ENCODE peak calls at places on chromosomes 12 and 14, in four cellular contexts. S is right lobe of liver, E is uterus, Z is right atrium auricular region. L is an unnamed sample.

GRCh38 chr14:72444701-72445100 is 449.2 kb downstream of the DPF3 start:
- DNase-seq in Z (no peak), S (no peak), E (no peak), L (no peak)

GRCh38 chr14:95474486-95474885 is 42.0 kb downstream of the SYNE3 start:
- DNase-seq in S (no peak), Z (no peak), E (no peak), L (no peak)

GRCh38 chr12:11182529-11182928 is 4.2 kb downstream of the TAS2R42 start:
- DNase-seq in Z (no peak), E (no peak), S (no peak), L (no peak)

GRCh38 chr12:4355843-4356327 is 23.6 kb downstream of the FGF23 start:
- DNase-seq in Z (no peak), S (no peak), E (no peak), L (peak)

GRCh38 chr12:116277393-116278258 is at the start of gene MED13L:
- DNase-seq in E (peak), S (peak), Z (peak), L (peak)

GRCh38 chr12:22527999-22528398 is 16.3 kb downstream of the C2CD5 start:
- DNase-seq in Z (no peak), E (no peak), S (no peak), L (no peak)

GRCh38 chr14:30993071-30993470 is 32.4 kb upstream of the AP4S1 start:
- DNase-seq in E (no peak), Z (no peak), S (no peak), L (no peak)

GRCh38 chr12:75660107-75660530 is 148.7 kb upstream of the KRR1 start:
- DNase-seq in Z (no peak), E (no peak), S (no peak), L (no peak)

GRCh38 chr12:128644664-128645296 is 179.0 kb downstream of the SLC15A4 start:
- DNase-seq in E (no peak), Z (no peak), S (peak), L (peak)

GRCh38 chr12:44034916-44035315 is 199.0 kb downstream of the TMEM117 start:
- DNase-seq in Z (no peak), S (no peak), E (no peak), L (no peak)

GRCh38 chr12:12278899-12279298 is 12.1 kb upstream of the LRP6 start:
- DNase-seq in E (no peak), S (no peak), Z (no peak), L (no peak)

GRCh38 chr12:3262466-3262865 is 185.3 kb downstream of the TSPAN9 start:
- DNase-seq in S (peak), E (no peak), Z (no peak), L (no peak)

GRCh38 chr12:117579939-117580717 is 218.7 kb upstream of the NOS1 start:
- DNase-seq in S (no peak), Z (no peak), E (no peak), L (no peak)

GRCh38 chr14:85165091-85165490 is 364.9 kb upstream of the FLRT2 start:
- DNase-seq in E (no peak), Z (no peak), S (peak), L (no peak)

GRCh38 chr12:121538699-121539061 is 42.1 kb downstream of the KDM2B start:
- DNase-seq in E (no peak), S (peak), Z (no peak), L (no peak)

GRCh38 chr14:102998393-102998792 is 59.0 kb downstream of the CDC42BPB start:
- DNase-seq in S (no peak), Z (no peak), E (no peak), L (no peak)

GRCh38 chr12:56267443-56268071 is 815 bp downstream of the COQ10A start:
- DNase-seq in Z (no peak), S (peak), E (no peak), L (no peak)

GRCh38 chr12:34400423-34400881 is 378.2 kb downstream of the ALG10 start:
- DNase-seq in S (peak), Z (no peak), E (peak), L (no peak)

DNA sequence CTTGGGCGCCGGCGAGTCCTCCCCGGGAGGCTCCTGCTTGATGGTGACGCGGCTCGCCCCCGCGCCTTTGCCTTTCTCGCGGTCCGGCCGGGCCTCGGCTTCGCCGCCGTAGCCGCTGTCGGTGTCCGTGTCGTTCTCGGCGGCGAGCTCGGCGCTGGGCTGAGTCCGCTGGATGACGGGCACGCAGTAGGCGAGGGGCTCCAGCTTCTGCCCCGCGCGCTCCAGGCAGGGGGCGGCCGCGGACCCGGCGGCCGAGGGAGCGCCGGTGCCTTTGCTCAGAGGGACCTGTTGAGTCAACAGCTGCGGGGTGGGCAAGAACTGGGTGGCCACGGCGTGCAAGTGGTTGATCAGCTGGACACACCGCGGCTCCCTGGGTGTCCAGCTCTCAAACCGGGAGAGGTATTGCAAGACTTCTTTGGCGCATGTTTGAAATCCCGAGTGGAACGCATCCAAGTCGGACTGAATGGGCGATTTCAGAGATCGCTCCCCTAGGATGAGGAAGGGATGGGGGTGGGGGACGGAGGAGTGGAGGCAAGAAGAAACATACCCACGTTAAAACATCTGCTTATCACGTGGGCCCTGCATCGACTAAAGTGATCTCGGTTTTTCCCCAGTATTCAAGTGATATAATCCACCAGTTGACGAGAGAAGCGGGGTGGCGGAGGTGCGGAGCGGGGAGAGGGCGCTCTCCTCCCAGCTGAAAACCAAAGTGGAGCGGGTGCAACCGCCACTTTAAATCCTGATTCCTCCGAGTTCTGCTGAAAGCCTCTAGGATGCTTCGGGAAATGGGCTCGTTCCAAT is 2.0 kb downstream of the BHLHE41 start:
- DNase-seq in Z (peak), S (peak), E (peak), L (no peak)
- TF ChIP-seq CTCF in Z (peak), S (no peak), E (peak), L (peak)

GRCh38 chr14:88185843-88186242 is 137.2 kb downstream of the KCNK10 start:
- DNase-seq in S (no peak), E (no peak), Z (no peak), L (no peak)
- H3K4me3 ChIP-seq in S (no peak), E (no peak), Z (no peak), L (no peak)

DNA sequence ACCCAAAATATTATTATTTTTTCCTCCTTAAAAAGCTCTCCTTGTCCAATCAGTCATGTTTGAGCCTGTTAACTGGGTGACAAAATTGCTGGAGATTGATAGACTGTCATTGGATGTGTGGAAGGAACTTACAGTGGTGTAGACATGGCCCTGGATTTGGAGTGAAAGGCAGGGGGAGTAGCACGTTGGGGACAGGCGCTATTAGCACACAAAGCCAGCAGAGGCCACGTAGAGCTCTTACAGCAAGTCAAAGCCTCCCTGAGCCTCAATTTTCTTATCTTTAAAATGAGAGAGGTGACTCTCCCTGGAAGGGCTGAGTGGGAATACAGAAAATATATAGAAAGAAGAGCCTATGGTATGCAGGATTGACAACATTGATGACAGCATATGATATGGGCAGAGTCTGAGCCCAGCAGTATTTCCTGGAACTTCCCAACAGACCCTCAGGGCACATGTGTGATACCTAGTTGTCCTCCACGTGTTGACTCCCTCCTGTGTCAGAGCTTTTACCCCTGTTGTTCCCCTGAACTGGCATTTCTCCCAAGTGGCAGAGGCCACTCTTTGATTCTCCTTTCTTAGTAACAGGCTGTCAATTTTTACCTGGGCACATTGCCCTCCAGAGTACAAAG is 504.9 kb downstream of the VRK1 start:
- DNase-seq in S (no peak), Z (no peak), E (no peak), L (no peak)
- TF ChIP-seq CTCF in S (no peak), Z (no peak), E (no peak), L (no peak)

GRCh38 chr14:91354979-91355685 is 62.5 kb downstream of the CCDC88C start:
- DNase-seq in S (no peak), Z (no peak), E (no peak), L (no peak)

GRCh38 chr14:91356218-91356763 is 61.3 kb downstream of the CCDC88C start:
- DNase-seq in S (no peak), Z (no peak), E (no peak), L (no peak)

GRCh38 chr14:91358654-91359210 is 58.9 kb downstream of the CCDC88C start:
- DNase-seq in E (no peak), Z (no peak), S (no peak), L (no peak)

GRCh38 chr14:91357731-91358319 is 59.8 kb downstream of the CCDC88C start:
- DNase-seq in Z (no peak), S (no peak), E (no peak), L (no peak)

DNA sequence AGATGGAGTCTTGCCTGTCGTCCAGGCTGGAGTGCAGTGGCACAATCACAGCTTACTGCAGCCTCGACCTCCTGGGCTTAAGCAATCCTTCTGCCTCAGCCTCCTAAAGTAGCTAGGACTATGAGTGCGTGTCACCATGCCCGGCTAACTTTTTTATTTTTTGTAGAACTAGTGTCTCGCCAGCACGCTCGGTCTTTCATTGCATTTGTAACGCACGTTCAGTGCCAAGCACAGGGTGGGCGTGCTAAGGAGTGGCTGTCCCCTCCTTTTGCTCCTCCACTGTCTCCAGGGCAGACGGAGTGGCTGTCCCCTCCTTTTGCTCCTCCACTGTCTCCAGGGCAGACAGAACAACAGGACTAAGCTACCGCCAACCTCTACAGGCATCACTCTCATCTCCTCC is 60.3 kb downstream of the CCDC88C start:
- DNase-seq in S (no peak), E (no peak), Z (no peak), L (no peak)
- H3K4me3 ChIP-seq in S (no peak), E (no peak), Z (no peak), L (no peak)

GRCh38 chr14:23049011-23049410 is 7.0 kb downstream of the PSMB11 start:
- DNase-seq in Z (no peak), S (no peak), E (no peak), L (no peak)

GRCh38 chr14:23047042-23047634 is 5.1 kb downstream of the PSMB11 start:
- DNase-seq in Z (no peak), E (no peak), S (no peak), L (no peak)

GRCh38 chr14:23045419-23046357 is 3.7 kb downstream of the PSMB11 start:
- DNase-seq in E (no peak), S (no peak), Z (no peak), L (no peak)

GRCh38 chr14:23044840-23045239 is 2.8 kb downstream of the PSMB11 start:
- DNase-seq in E (no peak), Z (no peak), S (no peak), L (no peak)

DNA sequence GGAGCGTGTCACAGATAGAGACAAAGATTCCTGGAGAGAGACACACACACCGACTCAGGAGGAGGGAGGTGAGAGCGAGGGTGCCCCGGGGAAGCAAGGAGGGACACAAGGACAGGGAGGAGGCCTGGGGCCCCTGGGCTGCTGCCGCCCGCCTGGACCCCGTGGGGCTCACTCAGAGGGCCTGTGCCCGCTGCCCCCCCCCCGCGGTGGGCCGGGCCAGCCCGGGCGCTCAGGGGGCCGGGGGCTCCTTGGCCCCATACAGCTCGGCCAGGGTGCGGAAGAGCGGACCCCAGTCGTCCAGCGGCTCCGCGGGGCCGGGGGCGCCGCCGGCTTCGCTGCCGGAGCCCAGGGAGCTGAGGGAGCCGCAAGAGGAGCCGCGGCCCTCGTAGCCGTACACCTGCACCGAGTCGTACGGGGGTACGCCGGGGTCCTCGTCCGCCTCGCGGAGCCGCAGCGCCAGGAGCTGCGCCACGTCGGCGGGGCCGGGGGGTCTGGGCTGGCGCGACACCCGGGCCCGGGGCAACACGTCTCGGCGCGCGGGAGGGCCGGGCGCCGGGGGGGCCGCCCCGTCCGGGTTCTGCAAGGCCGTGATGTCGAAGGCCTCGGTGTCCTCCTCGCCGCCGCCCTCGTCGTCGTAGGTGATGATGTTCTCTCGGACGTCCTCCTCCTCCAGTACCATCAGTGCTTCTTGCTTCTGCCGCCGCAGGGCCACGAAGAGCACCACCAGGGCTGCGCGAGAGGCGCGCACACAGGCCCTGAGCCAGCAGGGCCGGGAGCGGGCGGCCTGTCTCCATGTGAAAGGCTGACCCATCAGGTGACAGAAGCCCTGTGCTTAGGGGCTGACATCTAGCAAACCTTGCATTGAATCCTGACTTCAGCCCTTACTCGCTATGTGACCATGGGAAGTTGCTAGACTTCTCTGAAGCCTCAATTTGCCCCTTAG is 6.0 kb downstream of the PSMB11 start:
- DNase-seq in E (no peak), S (no peak), Z (no peak), L (no peak)
- TF ChIP-seq CTCF in E (no peak), S (no peak), Z (no peak), L (no peak)

GRCh38 chr12:53991077-53991460 is 6.1 kb downstream of the HOXC10 start:
- DNase-seq in S (no peak), Z (no peak), E (no peak), L (no peak)

GRCh38 chr12:53987748-53988147 is 2.8 kb downstream of the HOXC10 start:
- DNase-seq in Z (no peak), S (no peak), E (no peak), L (no peak)

GRCh38 chr12:53990311-53991076 is 5.5 kb downstream of the HOXC10 start:
- DNase-seq in Z (no peak), E (no peak), S (no peak), L (no peak)

GRCh38 chr12:53988519-53989226 is 3.7 kb downstream of the HOXC10 start:
- DNase-seq in S (no peak), E (no peak), Z (no peak), L (no peak)

GRCh38 chr12:53989227-53990113 is 4.5 kb downstream of the HOXC10 start:
- DNase-seq in E (no peak), Z (no peak), S (no peak), L (peak)
- H3K4me3 ChIP-seq in E (no peak), Z (no peak), S (no peak), L (no peak)

GRCh38 chr12:109779382-109779781 is 53.8 kb downstream of the TRPV4 start:
- DNase-seq in Z (no peak), E (no peak), S (no peak), L (no peak)
- TF ChIP-seq CTCF in Z (no peak), E (no peak), S (no peak), L (no peak)

GRCh38 chr14:65937804-65938316 is 525.3 kb downstream of the FUT8 start:
- DNase-seq in S (no peak), Z (no peak), E (no peak), L (no peak)
- H3K4me3 ChIP-seq in S (no peak), Z (no peak), E (no peak), L (no peak)

GRCh38 chr14:69547701-69548348 is 26.8 kb downstream of the CCDC177 start:
- DNase-seq in S (no peak), E (no peak), Z (no peak), L (no peak)
- TF ChIP-seq CTCF in S (peak), E (peak), Z (no peak), L (peak)

GRCh38 chr12:27246774-27247173 is 2.7 kb downstream of the STK38L start:
- DNase-seq in E (no peak), Z (no peak), S (no peak), L (no peak)

GRCh38 chr12:27244680-27245005 is 557 bp downstream of the STK38L start:
- DNase-seq in Z (no peak), S (no peak), E (no peak), L (no peak)

GRCh38 chr12:27245039-27245438 is 953 bp downstream of the STK38L start:
- DNase-seq in E (no peak), S (no peak), Z (no peak), L (no peak)

GRCh38 chr12:27243804-27244679 is at the start of gene STK38L:
- DNase-seq in Z (peak), E (peak), S (peak), L (peak)

DNA sequence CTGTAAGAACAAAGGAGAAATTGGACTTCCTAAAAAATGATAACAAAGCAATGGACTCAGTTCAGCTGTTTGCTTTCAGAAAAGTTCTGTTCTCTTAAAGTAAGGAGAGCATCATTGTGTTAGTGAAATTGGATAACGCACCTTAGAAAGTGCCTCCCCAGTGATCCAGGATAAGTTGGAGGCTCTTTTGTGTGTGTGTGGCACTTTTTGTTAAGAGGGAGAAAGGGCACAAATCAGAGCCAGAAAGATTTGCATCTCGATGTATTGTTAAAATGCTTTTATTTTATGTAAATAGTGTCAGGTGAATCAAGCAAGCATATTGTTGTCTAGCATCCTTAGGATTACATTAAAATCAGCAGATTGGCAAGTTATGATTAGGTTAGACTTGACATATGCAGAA is 2.1 kb downstream of the STK38L start:
- DNase-seq in S (no peak), Z (no peak), E (no peak), L (no peak)
- H3K4me3 ChIP-seq in S (no peak), Z (peak), E (peak), L (peak)